ENCODE peak calls at places on chromosomes 3 and 15, in four cellular contexts. P, N, J and D are unnamed samples.

GRCh38 chr3:149343951-149344350 is 10.5 kb upstream of the TM4SF18 start:
- DNase-seq in P (no peak), N (peak), J (no peak), D (no peak)

GRCh38 chr3:53273271-53273670 is 17.4 kb upstream of the TKT start:
- DNase-seq in P (no peak), N (no peak), J (no peak), D (no peak)

GRCh38 chr3:38139191-38139590 is 730 bp downstream of the MYD88 start:
- DNase-seq in P (no peak), N (no peak), J (no peak), D (no peak)

GRCh38 chr15:86059851-86060250 is 19.8 kb upstream of the AGBL1 start:
- DNase-seq in P (no peak), N (no peak), J (no peak), D (no peak)

GRCh38 chr15:88257311-88257901 is 867 bp upstream of the NTRK3 start:
- DNase-seq in P (no peak), N (peak), J (no peak), D (no peak)

GRCh38 chr15:65421360-65422215 is 1.2 kb downstream of the IGDCC4 start:
- DNase-seq in P (no peak), N (peak), J (peak), D (no peak)

GRCh38 chr3:78994174-78995027 is 773.4 kb downstream of the ROBO1 start:
- DNase-seq in P (no peak), N (no peak), J (no peak), D (no peak)

GRCh38 chr3:165797551-165797950 is 39.7 kb downstream of the BCHE start:
- DNase-seq in P (no peak), N (no peak), J (no peak), D (no peak)

GRCh38 chr3:78734048-78734637 is 1033.7 kb downstream of the ROBO1 start:
- DNase-seq in P (no peak), N (no peak), J (no peak), D (no peak)

GRCh38 chr3:36904641-36905040 is 40.2 kb downstream of the TRANK1 start:
- DNase-seq in P (peak), N (peak), J (no peak), D (no peak)

GRCh38 chr3:13951184-13951583 is 71.3 kb upstream of the WNT7A start:
- DNase-seq in P (no peak), N (no peak), J (no peak), D (no peak)
- H3K27ac ChIP-seq in P (no peak), N (no peak), J (no peak), D (no peak)

GRCh38 chr3:197854596-197855343 is 63.7 kb downstream of the LRCH3 start:
- DNase-seq in P (peak), N (no peak), J (no peak), D (no peak)

GRCh38 chr3:197856199-197856816 is 65.3 kb downstream of the LRCH3 start:
- DNase-seq in P (no peak), N (no peak), J (no peak), D (no peak)

GRCh38 chr3:197858598-197858997 is 67.5 kb downstream of the LRCH3 start:
- DNase-seq in P (no peak), N (no peak), J (no peak), D (no peak)

GRCh38 chr3:197858133-197858532 is 67.1 kb downstream of the LRCH3 start:
- DNase-seq in P (no peak), N (no peak), J (no peak), D (no peak)
- H3K27ac ChIP-seq in P (no peak), N (no peak), J (no peak), D (no peak)

GRCh38 chr3:64259646-64260045 is 34.4 kb upstream of the PRICKLE2 start:
- DNase-seq in P (no peak), N (no peak), J (no peak), D (no peak)
- H3K27ac ChIP-seq in P (no peak), N (no peak), J (peak), D (no peak)

GRCh38 chr3:4069796-4070195 is 233.4 kb upstream of the SETMAR start:
- DNase-seq in P (no peak), N (no peak), J (no peak), D (no peak)

GRCh38 chr3:4067893-4068292 is 235.3 kb upstream of the SETMAR start:
- DNase-seq in P (no peak), N (no peak), J (no peak), D (no peak)

DNA sequence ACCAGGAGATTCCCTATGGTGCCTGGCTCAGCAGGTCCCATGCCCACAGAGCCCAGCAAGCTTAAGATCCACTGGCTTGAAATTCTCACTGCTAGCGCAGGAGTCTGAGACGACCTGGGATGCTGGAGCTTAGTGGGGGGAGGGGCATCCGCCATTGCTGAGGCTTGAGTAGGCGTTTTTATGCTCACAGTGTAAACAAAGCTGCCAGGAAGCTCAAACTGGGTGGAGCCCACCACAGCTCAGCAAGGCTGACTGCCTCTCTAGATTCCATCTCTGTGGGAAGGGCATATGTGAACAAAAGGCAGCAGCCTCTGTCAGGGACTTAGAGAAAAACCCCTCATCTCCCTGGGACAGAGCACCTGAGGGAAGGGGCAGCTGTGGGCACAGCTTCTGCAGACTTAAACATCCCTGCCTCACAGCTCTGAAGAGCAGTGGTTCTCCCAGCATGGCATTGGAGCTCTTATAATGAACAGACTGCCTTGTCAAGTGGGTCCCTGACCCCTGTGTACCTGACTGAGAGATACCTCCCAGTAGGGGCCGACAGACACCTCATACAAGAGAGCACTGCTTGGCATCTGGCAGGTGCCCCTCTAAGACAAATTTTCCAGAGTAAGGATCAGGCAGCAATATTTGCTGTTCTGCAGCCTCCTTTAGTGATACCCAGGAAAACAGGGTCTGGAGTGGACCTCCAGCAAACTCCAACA is 231.5 kb upstream of the SETMAR start:
- DNase-seq in P (no peak), N (no peak), J (no peak), D (no peak)
- H3K27ac ChIP-seq in P (no peak), N (no peak), J (no peak), D (no peak)